ENCODE peak calls at places on chromosome 2, in six cellular contexts. X, L, H, B, Y and V are unnamed samples.

GRCh38 chr2:199379251-199379650 is 78.5 kb downstream of the SATB2 start:
- DNase-seq in B (no peak), H (no peak), L (peak; percentile 10), Y (no peak), X (no peak), V (no peak)

GRCh38 chr2:8479298-8479697 is 202.6 kb upstream of the ID2 start:
- DNase-seq in L (no peak), B (no peak), X (no peak), H (no peak), Y (no peak), V (no peak)

GRCh38 chr2:99891358-99891757 is 251.0 kb downstream of the AFF3 start:
- DNase-seq in X (no peak), L (no peak), H (no peak), Y (no peak), B (no peak), V (no peak)

GRCh38 chr2:58427572-58428285 is 186.6 kb upstream of the FANCL start:
- DNase-seq in H (no peak), L (no peak), B (peak; percentile 34), X (no peak), Y (peak; percentile 12), V (no peak)

GRCh38 chr2:197453914-197454398 is 604 bp downstream of the COQ10B start:
- DNase-seq in L (peak; percentile 11), X (peak; percentile 38), B (peak; percentile 90), H (peak; percentile 53), Y (peak; percentile 92), V (peak; percentile 93)

GRCh38 chr2:237072067-237072931 is 13.4 kb upstream of the COPS8 start:
- DNase-seq in H (peak; percentile 33), L (peak; percentile 67), Y (peak; percentile 51), B (peak; percentile 72), X (no peak), V (peak; percentile 67)

GRCh38 chr2:141329949-141330348 is 800.9 kb downstream of the LRP1B start:
- DNase-seq in H (no peak), L (no peak), Y (no peak), X (no peak), B (no peak), V (no peak)

GRCh38 chr2:153478289-153479261 is at the start of gene RPRM:
- DNase-seq in H (peak; percentile 60), L (peak; percentile 55), X (no peak), Y (peak; percentile 35), B (peak; percentile 62), V (peak; percentile 20)

GRCh38 chr2:216842634-216843033 is 17.2 kb downstream of the TNP1 start:
- DNase-seq in H (no peak), L (no peak), B (no peak), Y (no peak), X (no peak), V (no peak)

GRCh38 chr2:218166791-218167190 is at the start of gene CXCR1:
- DNase-seq in H (no peak), X (no peak), Y (no peak), B (no peak), L (no peak), V (peak; percentile 67)

GRCh38 chr2:124804014-124804940 is 779.2 kb downstream of the CNTNAP5 start:
- DNase-seq in Y (peak; percentile 69), X (peak; percentile 12), H (peak; percentile 6), B (no peak), L (peak; percentile 48), V (peak; percentile 55)

GRCh38 chr2:39504790-39505335 is 67.8 kb upstream of the MAP4K3 start:
- DNase-seq in Y (peak; percentile 92), X (no peak), L (no peak), B (peak; percentile 38), H (peak; percentile 44), V (no peak)

GRCh38 chr2:54632733-54633692 is 90.4 kb upstream of the EML6 start:
- DNase-seq in B (peak; percentile 79), X (no peak), Y (no peak), L (no peak), H (peak; percentile 26), V (no peak)

GRCh38 chr2:28729698-28730097 is 21.9 kb upstream of the PPP1CB start:
- DNase-seq in H (no peak), X (no peak), B (no peak), Y (no peak), L (no peak), V (no peak)

GRCh38 chr2:150532883-150533282 is 45.4 kb upstream of the RND3 start:
- DNase-seq in Y (no peak), B (no peak), X (no peak), H (no peak), L (no peak), V (no peak)

GRCh38 chr2:235343156-235343774 is 150.6 kb upstream of the AGAP1 start:
- DNase-seq in B (no peak), L (no peak), H (no peak), X (no peak), Y (no peak), V (no peak)

GRCh38 chr2:38214209-38214717 is 138.3 kb upstream of the CYP1B1 start:
- DNase-seq in X (no peak), H (no peak), Y (no peak), B (no peak), L (no peak), V (no peak)

GRCh38 chr2:238636269-238637073 is 209.7 kb downstream of the ASB1 start:
- DNase-seq in B (no peak), X (no peak), L (no peak), Y (no peak), H (no peak), V (no peak)

GRCh38 chr2:216918088-216918680 is 58.3 kb upstream of the TNP1 start:
- DNase-seq in B (peak; percentile 27), H (peak; percentile 11), L (no peak), Y (no peak), X (no peak), V (no peak)

GRCh38 chr2:63058742-63059433 is 8.3 kb downstream of the OTX1 start:
- DNase-seq in B (no peak), L (no peak), Y (no peak), H (no peak), X (no peak), V (no peak)

GRCh38 chr2:55954306-55955035 is 30.9 kb upstream of the EFEMP1 start:
- DNase-seq in X (no peak), L (no peak), H (no peak), Y (no peak), B (peak; percentile 63), V (no peak)

GRCh38 chr2:137220438-137220998 is 455.2 kb downstream of the THSD7B start:
- DNase-seq in X (no peak), L (no peak), B (no peak), Y (no peak), H (no peak), V (no peak)

GRCh38 chr2:27509326-27509725 is 12.7 kb downstream of the GCKR start:
- DNase-seq in Y (no peak), X (no peak), L (no peak), H (no peak), B (no peak), V (no peak)

GRCh38 chr2:54073796-54074195 is 41.6 kb upstream of the ACYP2 start:
- DNase-seq in B (peak; percentile 18), H (no peak), X (no peak), L (no peak), Y (peak; percentile 38), V (no peak)

GRCh38 chr2:28681216-28681981 is 70.2 kb upstream of the PPP1CB start:
- DNase-seq in H (no peak), L (no peak), Y (no peak), X (peak; percentile 62), B (peak; percentile 71), V (no peak)

GRCh38 chr2:3242747-3243369 is 134.8 kb downstream of the EIPR1 start:
- DNase-seq in H (no peak), Y (no peak), B (no peak), L (no peak), X (peak; percentile 34), V (peak; percentile 76)

GRCh38 chr2:40105593-40105992 is 326.5 kb upstream of the THUMPD2 start:
- DNase-seq in B (no peak), Y (no peak), L (no peak), H (no peak), X (no peak), V (no peak)

GRCh38 chr2:3981446-3981845 is 278.1 kb downstream of the DCDC2C start:
- DNase-seq in X (no peak), H (no peak), Y (no peak), B (no peak), L (no peak), V (no peak)

GRCh38 chr2:41930807-41931566 is 116.8 kb upstream of the PKDCC start:
- DNase-seq in L (no peak), B (no peak), X (peak; percentile 36), Y (no peak), H (peak; percentile 76), V (no peak)

GRCh38 chr2:97673915-97674283 is 4.4 kb downstream of the C2orf92 start:
- DNase-seq in Y (no peak), B (no peak), H (no peak), L (no peak), X (no peak), V (no peak)

GRCh38 chr2:150916997-150917396 is 344.7 kb downstream of the RBM43 start:
- DNase-seq in L (no peak), H (no peak), X (no peak), B (no peak), Y (no peak), V (no peak)

GRCh38 chr2:14752294-14752693 is 119.8 kb downstream of the LRATD1 start:
- DNase-seq in X (no peak), H (no peak), L (no peak), Y (no peak), B (no peak), V (no peak)
- TF ChIP-seq MYC in X (no peak), H (no peak), L (no peak), Y (no peak), B (no peak), V (no peak)

GRCh38 chr2:127715778-127716449 is 14.6 kb downstream of the SFT2D3 start:
- DNase-seq in L (no peak), Y (no peak), H (no peak), X (no peak), B (no peak), V (no peak)
- TF ChIP-seq MAX in L (no peak), Y (no peak), H (no peak), X (no peak), B (no peak), V (no peak)

DNA sequence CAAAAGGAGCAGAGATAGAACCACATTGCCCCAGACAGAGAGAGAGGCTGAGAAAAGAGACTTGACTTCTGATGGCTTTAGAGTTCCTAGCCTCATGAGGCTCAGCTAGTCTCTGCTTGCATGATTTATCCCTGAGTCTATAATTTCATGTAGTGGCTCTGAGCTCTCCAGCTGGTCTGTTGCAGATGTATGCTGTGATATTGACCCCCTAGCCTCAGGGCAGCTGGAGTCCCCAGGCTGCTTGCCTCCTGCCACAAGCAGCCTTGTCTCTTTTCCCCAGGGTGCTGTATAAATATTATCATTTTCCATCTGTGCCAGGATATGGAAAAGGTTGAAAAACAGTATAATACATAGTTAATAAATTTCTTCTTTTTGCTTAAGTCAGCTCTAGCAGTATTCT is 467.6 kb upstream of the CWC22 start:
- DNase-seq in L (no peak), B (no peak), Y (no peak), X (no peak), H (no peak), V (no peak)
- TF ChIP-seq MYC in L (no peak), B (no peak), Y (no peak), X (no peak), H (no peak), V (no peak)

DNA sequence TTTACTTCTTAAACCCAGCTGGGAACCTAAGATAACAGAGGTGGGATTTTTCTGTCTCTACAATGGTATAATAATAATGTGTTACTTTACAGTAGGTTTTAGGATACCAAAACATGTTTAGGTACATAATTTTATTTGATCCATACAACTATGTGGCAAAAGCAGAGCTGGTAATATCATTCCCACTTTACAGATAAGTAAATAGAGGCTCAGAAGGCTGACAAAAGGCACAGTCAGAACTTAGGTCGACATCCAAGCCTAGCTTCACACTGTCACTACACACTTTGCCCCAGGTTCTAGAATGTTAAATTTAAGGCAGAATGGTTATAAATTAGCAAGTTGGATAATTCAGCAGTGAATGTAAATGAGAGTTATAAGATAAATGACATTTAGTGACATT is 189.6 kb upstream of the PARD3B start:
- DNase-seq in L (no peak), H (no peak), Y (no peak), X (no peak), B (no peak), V (no peak)
- TF ChIP-seq MAX in L (no peak), H (no peak), Y (no peak), X (no peak), B (no peak), V (no peak)